ENCODE peak calls at places on chromosomes 7 and 10, in four cellular contexts. K, D, P and L are unnamed samples.

GRCh38 chr7:10780400-10780747 is 193.3 kb upstream of the PHF14 start:
- DNase-seq in P (no peak), D (no peak), K (no peak), L (peak)

GRCh38 chr7:47759056-47759706 is 177.3 kb upstream of the TNS3 start:
- DNase-seq in K (no peak), D (no peak), P (no peak), L (no peak)

GRCh38 chr7:151860771-151861170 is 16.1 kb downstream of the PRKAG2 start:
- DNase-seq in K (no peak), P (no peak), D (no peak), L (no peak)

GRCh38 chr10:117965984-117966383 is 80.8 kb downstream of the RAB11FIP2 start:
- DNase-seq in K (no peak), P (no peak), D (no peak), L (no peak)

GRCh38 chr10:12807096-12807755 is 194.3 kb downstream of the CCDC3 start:
- DNase-seq in D (no peak), P (no peak), K (no peak), L (no peak)

GRCh38 chr10:61750943-61751471 is 88.3 kb downstream of the CABCOCO1 start:
- DNase-seq in D (peak), P (peak), K (peak), L (peak)

GRCh38 chr10:99276848-99277486 is 41.3 kb upstream of the HPSE2 start:
- DNase-seq in P (no peak), K (peak), D (peak), L (no peak)

GRCh38 chr10:69710008-69710905 is 80.2 kb downstream of the FAM241B start:
- DNase-seq in D (no peak), P (no peak), K (no peak), L (no peak)

GRCh38 chr7:128073671-128074070 is 42.4 kb upstream of the LRRC4 start:
- DNase-seq in K (no peak), P (no peak), D (no peak), L (no peak)

GRCh38 chr7:15891151-15891842 is 204.8 kb upstream of the MEOX2 start:
- DNase-seq in K (no peak), D (peak), P (no peak), L (no peak)

GRCh38 chr7:43791-44540 is 148.4 kb upstream of the FAM20C start:
- DNase-seq in K (no peak), P (no peak), D (no peak), L (no peak)

GRCh38 chr10:102517553-102517952 is 13.8 kb downstream of the SUFU start:
- DNase-seq in K (no peak), P (no peak), D (peak), L (no peak)

GRCh38 chr7:76424413-76425111 is at the start of gene ZP3:
- DNase-seq in K (no peak), D (no peak), P (no peak), L (no peak)

GRCh38 chr10:129694633-129695356 is 227.8 kb downstream of the MGMT start:
- DNase-seq in K (no peak), P (no peak), D (no peak), L (no peak)

GRCh38 chr10:48698971-48699627 is 14.4 kb downstream of the WDFY4 start:
- DNase-seq in K (no peak), D (no peak), P (no peak), L (no peak)

GRCh38 chr10:51405580-51406367 is 293.6 kb downstream of the CSTF2T start:
- DNase-seq in D (peak), K (peak), P (no peak), L (peak)

GRCh38 chr10:43689618-43689954 is 40.9 kb upstream of the ZNF32 start:
- DNase-seq in K (peak), P (no peak), D (no peak), L (peak)

GRCh38 chr7:127791790-127792189 is 139.8 kb downstream of the SND1 start:
- DNase-seq in K (no peak), P (no peak), D (peak), L (no peak)

GRCh38 chr7:113831509-113831908 is 87.3 kb downstream of the PPP1R3A start:
- DNase-seq in P (no peak), D (peak), K (peak), L (no peak)

GRCh38 chr10:35564276-35564982 is 40.7 kb upstream of the GJD4 start:
- DNase-seq in K (no peak), D (peak), P (no peak), L (no peak)

GRCh38 chr10:103542764-103543616 is 49.5 kb downstream of the NEURL1 start:
- DNase-seq in K (peak), D (peak), P (no peak), L (peak)

GRCh38 chr10:112360308-112361270 is 13.3 kb upstream of the ACSL5 start:
- DNase-seq in K (peak), P (no peak), D (peak), L (no peak)

GRCh38 chr7:82697897-82698296 is 254.3 kb upstream of the CACNA2D1 start:
- DNase-seq in P (no peak), D (peak), K (no peak), L (no peak)

GRCh38 chr7:963236-964078 is 9.0 kb upstream of the ADAP1 start:
- DNase-seq in K (no peak), P (no peak), D (no peak), L (no peak)

GRCh38 chr7:26681819-26682418 is 182.5 kb downstream of the SKAP2 start:
- DNase-seq in D (peak), P (no peak), K (no peak), L (no peak)

DNA sequence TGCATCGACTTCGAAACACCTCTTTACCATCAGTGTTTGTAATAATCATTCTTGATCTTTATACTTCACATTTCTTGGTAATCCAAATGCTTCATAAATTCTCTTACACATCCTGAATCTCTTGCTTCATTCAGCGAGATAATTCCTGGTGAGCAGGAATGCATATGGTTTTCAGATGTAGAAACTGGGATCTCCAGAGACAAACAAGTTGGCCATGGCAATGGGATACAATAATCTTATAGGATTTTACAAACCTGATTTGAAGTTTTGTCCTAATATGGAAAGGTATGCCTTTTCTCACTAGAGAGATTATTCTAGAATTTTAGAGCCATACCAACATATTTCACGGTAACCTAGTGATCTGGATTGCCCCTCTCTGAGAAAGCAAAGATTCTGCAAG is 13.0 kb upstream of the TRDMT1 start:
- DNase-seq in P (no peak), K (no peak), D (no peak), L (no peak)
- H3K4me2 ChIP-seq in P (no peak), K (no peak), D (peak), L (no peak)

DNA sequence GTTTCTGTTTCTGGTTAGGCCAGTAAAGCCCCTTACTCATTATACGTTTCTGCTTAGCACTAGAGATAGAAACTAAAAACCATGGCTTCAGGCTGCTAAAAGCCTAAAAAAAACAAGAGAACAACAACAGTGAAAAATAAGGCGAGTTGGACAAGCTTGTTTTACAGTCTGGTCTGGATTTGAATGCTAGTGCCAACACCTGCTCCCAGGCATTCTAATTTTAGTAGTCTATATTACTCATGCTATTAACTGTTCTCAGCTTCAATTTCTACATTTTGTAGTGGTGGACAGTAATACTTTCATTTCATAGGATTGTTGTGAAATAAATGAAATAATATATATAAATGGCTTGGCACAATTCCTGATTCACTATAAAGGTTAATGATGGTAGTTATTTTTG is 108.5 kb downstream of the HBP1 start:
- DNase-seq in D (peak), P (no peak), K (no peak), L (no peak)
- H3K56ac ChIP-seq in D (no peak), P (no peak), K (no peak), L (no peak)

GRCh38 chr7:150400779-150401423 is 21.8 kb downstream of the ZNF775 start:
- DNase-seq in K (peak), P (no peak), D (no peak), L (peak)

GRCh38 chr7:150398965-150399320 is 19.8 kb downstream of the ZNF775 start:
- DNase-seq in D (no peak), K (no peak), P (no peak), L (no peak)

GRCh38 chr7:150401424-150401790 is 22.3 kb downstream of the ZNF775 start:
- DNase-seq in P (no peak), K (no peak), D (no peak), L (no peak)

GRCh38 chr7:150399421-150399820 is 20.3 kb downstream of the ZNF775 start:
- DNase-seq in P (no peak), K (no peak), D (no peak), L (no peak)

DNA sequence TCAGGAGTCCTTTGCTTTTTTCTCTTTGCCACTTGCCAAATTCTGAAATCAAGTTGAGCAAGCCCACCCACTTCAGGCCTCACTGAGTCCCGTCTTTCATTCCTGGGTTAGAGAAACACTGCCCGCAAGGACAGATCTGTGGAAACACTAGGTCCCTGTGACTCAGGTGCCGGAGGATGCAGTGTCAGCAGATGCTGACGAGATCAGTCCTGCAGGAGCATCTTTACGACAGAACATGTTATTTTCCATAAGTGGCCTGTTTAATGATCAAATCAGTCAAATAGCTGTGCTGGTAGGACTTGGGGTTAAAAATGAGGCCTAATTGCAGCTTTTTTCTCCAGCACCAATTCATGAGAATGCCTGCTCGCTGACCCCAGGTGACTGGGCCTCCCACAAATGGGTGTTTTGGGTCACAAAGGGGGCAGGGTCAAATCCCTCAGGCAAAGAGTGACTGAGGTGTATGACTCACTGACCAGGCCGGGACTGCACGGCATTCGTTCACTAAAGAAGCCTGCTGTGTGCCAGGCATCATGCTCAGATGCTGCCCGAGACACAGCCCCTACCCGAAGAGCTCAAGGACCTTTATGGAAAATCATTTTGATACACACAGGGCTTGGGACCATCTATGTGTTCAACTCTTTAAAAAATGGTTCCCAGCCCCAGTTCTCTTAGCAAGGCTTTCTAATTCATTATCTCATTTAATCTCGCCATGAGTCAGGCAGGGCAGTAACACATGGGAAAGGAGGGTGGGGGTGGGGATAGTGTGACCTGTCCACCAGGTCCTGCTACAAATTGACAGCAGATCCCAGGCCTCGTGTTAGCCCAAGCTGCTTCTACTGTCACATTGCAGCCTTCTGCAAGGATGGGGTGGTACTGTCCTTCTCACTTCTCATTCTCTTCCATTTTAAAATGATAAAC is 21.0 kb downstream of the ZNF775 start:
- DNase-seq in K (peak), P (no peak), D (peak), L (peak)
- H3K4me2 ChIP-seq in K (no peak), P (no peak), D (no peak), L (no peak)

DNA sequence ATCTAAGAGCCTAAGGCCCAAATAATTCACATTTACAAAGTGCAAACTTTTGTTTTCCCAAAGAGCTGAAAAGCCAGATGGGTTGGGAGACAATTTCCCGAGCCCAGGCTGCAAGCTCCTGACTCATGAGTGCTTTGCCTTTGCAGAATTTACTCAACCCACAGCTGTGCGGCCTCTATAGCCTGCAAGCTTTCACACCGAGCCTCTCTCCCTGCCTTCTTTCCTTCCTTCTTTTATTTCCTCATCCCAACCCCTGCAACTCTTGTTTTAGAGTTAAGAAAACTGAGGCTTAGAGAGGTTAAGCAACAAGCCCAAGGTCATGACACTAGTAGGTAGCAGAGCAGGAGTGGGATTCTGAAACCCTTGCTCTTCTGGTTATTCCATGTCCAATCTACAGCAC is 203.0 kb upstream of the GPR26 start:
- DNase-seq in P (no peak), K (no peak), D (no peak), L (no peak)
- H3K56ac ChIP-seq in P (no peak), K (no peak), D (no peak), L (no peak)

GRCh38 chr7:19969859-19970493 is 196.6 kb upstream of the TMEM196 start:
- DNase-seq in P (no peak), D (no peak), K (no peak), L (no peak)
- H3K4me2 ChIP-seq in P (no peak), D (no peak), K (no peak), L (no peak)

GRCh38 chr7:132450706-132451105 is 125.6 kb downstream of the PLXNA4 start:
- DNase-seq in K (no peak), P (no peak), D (no peak), L (no peak)
- H3K56ac ChIP-seq in K (no peak), P (no peak), D (no peak), L (no peak)

DNA sequence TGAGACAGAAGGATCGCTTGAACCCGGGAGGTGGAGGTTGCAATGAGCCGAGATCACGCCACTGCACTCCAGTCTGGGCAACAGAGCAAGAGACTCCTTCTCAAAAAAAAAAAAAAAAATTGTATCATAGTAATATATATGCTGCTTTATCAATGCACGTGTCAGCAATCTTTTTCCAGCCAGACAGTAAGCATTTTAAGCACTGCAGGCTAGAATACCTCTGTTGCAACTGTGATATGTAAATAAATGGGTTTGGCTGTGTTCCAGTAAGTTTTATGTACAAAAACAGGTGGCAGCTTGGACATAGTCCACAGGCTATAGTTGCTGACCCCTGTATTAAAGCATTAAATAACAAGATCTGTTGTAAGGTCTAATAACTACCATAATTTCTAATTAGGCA is 161.6 kb downstream of the ELMO1 start:
- DNase-seq in D (no peak), K (no peak), P (no peak), L (no peak)
- H3K4me2 ChIP-seq in D (no peak), K (no peak), P (no peak), L (no peak)

GRCh38 chr7:74138334-74138867 is 35.8 kb upstream of the EIF4H start:
- DNase-seq in K (peak), P (no peak), D (no peak), L (peak)

GRCh38 chr7:74141705-74142104 is 32.5 kb upstream of the EIF4H start:
- DNase-seq in D (no peak), P (no peak), K (peak), L (peak)

GRCh38 chr7:74138945-74139843 is 35.0 kb upstream of the EIF4H start:
- DNase-seq in P (peak), D (no peak), K (peak), L (peak)

GRCh38 chr7:74148491-74148890 is 25.7 kb upstream of the EIF4H start:
- DNase-seq in P (no peak), D (no peak), K (no peak), L (no peak)

GRCh38 chr7:74143383-74143782 is 30.8 kb upstream of the EIF4H start:
- DNase-seq in D (no peak), P (no peak), K (no peak), L (no peak)
- H3K56ac ChIP-seq in D (no peak), P (no peak), K (no peak), L (no peak)

DNA sequence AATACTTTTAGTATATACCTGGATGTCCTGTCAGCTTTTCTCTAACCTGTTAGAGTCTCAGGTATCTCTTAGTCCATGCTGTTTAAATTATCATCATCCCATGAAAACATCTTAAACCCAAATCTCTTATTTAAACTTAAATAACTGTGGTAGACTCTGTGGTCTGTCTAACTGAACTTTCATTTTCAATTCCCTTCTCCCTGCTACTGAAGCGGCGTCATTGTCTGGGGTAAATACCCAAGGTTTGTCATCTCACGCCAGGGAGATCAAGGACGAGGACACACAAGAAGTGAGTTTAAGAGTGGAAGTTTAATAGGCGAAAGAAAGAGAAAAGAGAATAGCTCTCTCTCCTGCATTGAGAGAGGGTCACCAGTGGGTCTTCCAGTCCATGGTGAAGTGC is 804.4 kb upstream of the CELF2 start:
- DNase-seq in K (no peak), P (no peak), D (no peak), L (no peak)
- H3K4me2 ChIP-seq in K (no peak), P (no peak), D (no peak), L (no peak)